ENCODE peak calls at places on chromosomes 4 and X, in six cellular contexts. D is mammary epithelial cell, J is dorsolateral prefrontal cortex, Q is upper lobe of right lung, U is heart left ventricle, A is PC-9. R is an unnamed sample.
A peak's percentile ranks its signal among the peaks of the same experiment; 100 is the strongest.

GRCh38 chr4:3358660-3359059 is 65.8 kb downstream of the RGS12 start:
- DNase-seq in Q (no peak), J (no peak), A (no peak), D (no peak), U (no peak), R (no peak)

GRCh38 chr4:70844180-70844579 is 4.5 kb upstream of the GRSF1 start:
- DNase-seq in U (no peak), D (no peak), A (no peak), J (no peak), Q (no peak), R (no peak)

GRCh38 chr4:26525136-26525535 is 34.9 kb upstream of the CCKAR start:
- DNase-seq in D (peak; percentile 25), J (no peak), A (no peak), Q (no peak), U (no peak), R (no peak)

GRCh38 chrX:6228720-6229119 is at the start of gene NLGN4X:
- DNase-seq in U (no peak), D (no peak), A (no peak), J (peak; percentile 62), Q (no peak), R (no peak)

GRCh38 chr4:176492648-176493302 is 173.0 kb downstream of the SPCS3 start:
- DNase-seq in D (peak; percentile 53), J (no peak), Q (no peak), A (no peak), U (no peak), R (no peak)

GRCh38 chr4:77510367-77510766 is 95.3 kb upstream of the CXCL13 start:
- DNase-seq in U (no peak), Q (no peak), J (no peak), D (no peak), A (no peak), R (no peak)

GRCh38 chr4:151703401-151703800 is 57.4 kb downstream of the GATB start:
- DNase-seq in A (no peak), U (no peak), Q (no peak), D (no peak), J (no peak), R (no peak)

GRCh38 chrX:46444011-46444410 is 101.2 kb downstream of the ZNF674 start:
- DNase-seq in Q (no peak), D (peak; percentile 85), U (no peak), J (no peak), A (peak; percentile 73), R (peak; percentile 7)

GRCh38 chrX:127187095-127187494 is 367.6 kb downstream of the PRR32 start:
- DNase-seq in U (no peak), A (no peak), Q (no peak), J (no peak), D (no peak), R (no peak)

GRCh38 chr4:39539026-39539690 is 11.9 kb upstream of the UGDH start:
- DNase-seq in U (no peak), D (no peak), Q (no peak), A (peak; percentile 80), J (no peak), R (no peak)

GRCh38 chrX:15838017-15838416 is 16.6 kb downstream of the AP1S2 start:
- DNase-seq in U (no peak), J (no peak), A (no peak), D (no peak), Q (no peak), R (no peak)

GRCh38 chrX:57951666-57952319 is 41.5 kb upstream of the ZXDA start:
- DNase-seq in A (no peak), U (no peak), J (no peak), D (no peak), Q (no peak), R (no peak)

GRCh38 chrX:71543316-71543715 is 10.4 kb downstream of the OGT start:
- DNase-seq in D (peak; percentile 91), A (peak; percentile 95), U (no peak), J (no peak), Q (no peak), R (peak; percentile 67)

GRCh38 chr4:133910165-133910564 is 291.4 kb downstream of the PABPC4L start:
- DNase-seq in D (no peak), Q (no peak), A (no peak), U (no peak), J (no peak), R (no peak)

GRCh38 chr4:186688150-186688943 is 35.3 kb downstream of the FAT1 start:
- DNase-seq in A (no peak), U (no peak), J (no peak), Q (no peak), D (no peak), R (no peak)

GRCh38 chr4:81648576-81649272 is 177.0 kb upstream of the RASGEF1B start:
- DNase-seq in J (no peak), Q (no peak), D (no peak), A (no peak), U (no peak), R (no peak)

GRCh38 chrX:11484290-11484689 is 181.4 kb downstream of the ARHGAP6 start:
- DNase-seq in J (no peak), A (no peak), U (no peak), Q (no peak), D (no peak), R (no peak)

GRCh38 chr4:166309286-166309685 is 436.2 kb downstream of the TLL1 start:
- DNase-seq in U (no peak), Q (no peak), A (no peak), D (no peak), J (no peak), R (no peak)

GRCh38 chr4:102324725-102325124 is 20.6 kb downstream of the SLC39A8 start:
- DNase-seq in J (no peak), Q (no peak), A (no peak), U (no peak), D (no peak), R (no peak)

GRCh38 chr4:41750624-41751324 is 2.2 kb upstream of the PHOX2B start:
- DNase-seq in D (no peak), A (no peak), Q (no peak), U (no peak), J (no peak), R (no peak)

GRCh38 chrX:136115124-136115908 is 32.0 kb upstream of the FHL1 start:
- DNase-seq in A (no peak), D (no peak), J (no peak), U (no peak), Q (no peak), R (no peak)

GRCh38 chr4:41933997-41934812 is 1.0 kb upstream of the TMEM33 start:
- DNase-seq in J (no peak), D (no peak), Q (no peak), A (peak; percentile 92), U (no peak), R (no peak)

GRCh38 chr4:180560896-180561295 is 1682.3 kb upstream of the TENM3 start:
- DNase-seq in D (peak; percentile 42), J (no peak), Q (no peak), A (no peak), U (no peak), R (no peak)

GRCh38 chr4:7422098-7422897 is 12.4 kb downstream of the PSAPL1 start:
- DNase-seq in J (no peak), D (no peak), A (no peak), U (peak; percentile 13), Q (peak; percentile 51), R (no peak)

GRCh38 chr4:188196134-188196735 is 57.0 kb downstream of the TRIML1 start:
- DNase-seq in J (no peak), A (no peak), U (no peak), Q (no peak), D (no peak), R (no peak)

GRCh38 chr4:3679071-3679825 is 86.9 kb upstream of the ADRA2C start:
- DNase-seq in Q (peak; percentile 61), A (no peak), D (no peak), U (no peak), J (peak; percentile 19), R (no peak)

GRCh38 chr4:14853186-14853946 is 148.9 kb upstream of the CPEB2 start:
- DNase-seq in Q (no peak), A (no peak), D (peak; percentile 78), U (no peak), J (no peak), R (peak; percentile 13)

DNA sequence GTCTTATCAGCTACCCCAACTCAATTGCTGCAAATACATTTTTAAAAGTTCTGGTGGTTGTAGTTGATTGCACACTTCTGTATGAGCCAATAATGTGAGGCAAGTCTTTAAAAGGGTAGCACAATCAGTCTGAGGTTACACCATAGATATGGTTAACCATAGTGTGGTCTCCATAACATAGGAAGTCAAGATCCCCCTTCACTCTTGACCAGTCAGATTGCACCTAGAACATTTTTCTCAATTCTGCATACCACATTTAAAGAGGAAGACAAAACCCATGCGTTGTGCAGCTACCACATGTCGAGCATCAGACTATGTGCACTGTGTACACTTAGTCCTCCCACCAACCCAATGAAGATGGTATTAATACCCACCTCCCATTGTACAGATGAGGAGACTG is 26.5 kb upstream of the CYBB start:
- DNase-seq in J (no peak), A (no peak), U (no peak), Q (no peak), D (no peak), R (no peak)
- H3K27ac ChIP-seq in J (no peak overlapping the region), A (no peak overlapping the region), U (no peak overlapping the region), Q (no peak overlapping the region), D (no peak overlapping the region), R (no peak overlapping the region)

GRCh38 chrX:47571215-47571614 is 10.2 kb downstream of the ARAF start:
- DNase-seq in J (peak; percentile 64), U (no peak), Q (no peak), D (no peak), A (no peak), R (no peak)

GRCh38 chrX:47566841-47567240 is 5.8 kb downstream of the ARAF start:
- DNase-seq in J (no peak), A (no peak), D (no peak), Q (no peak), U (no peak), R (no peak)

GRCh38 chrX:47570794-47571193 is 9.8 kb downstream of the ARAF start:
- DNase-seq in J (no peak), D (no peak), A (no peak), Q (no peak), U (no peak), R (no peak)

GRCh38 chrX:47571896-47572295 is 10.3 kb upstream of the TIMP1 start:
- DNase-seq in Q (no peak), J (no peak), U (no peak), A (no peak), D (no peak), R (no peak)

GRCh38 chrX:47568656-47569295 is 7.8 kb downstream of the ARAF start:
- DNase-seq in Q (no peak), U (no peak), A (no peak), D (no peak), J (no peak), R (no peak)
- TF ChIP-seq CTCF in Q (peak; percentile 29), U (peak; percentile 19), A (peak; percentile 38), D (peak; percentile 27), J (no peak), R (peak; percentile 34)

DNA sequence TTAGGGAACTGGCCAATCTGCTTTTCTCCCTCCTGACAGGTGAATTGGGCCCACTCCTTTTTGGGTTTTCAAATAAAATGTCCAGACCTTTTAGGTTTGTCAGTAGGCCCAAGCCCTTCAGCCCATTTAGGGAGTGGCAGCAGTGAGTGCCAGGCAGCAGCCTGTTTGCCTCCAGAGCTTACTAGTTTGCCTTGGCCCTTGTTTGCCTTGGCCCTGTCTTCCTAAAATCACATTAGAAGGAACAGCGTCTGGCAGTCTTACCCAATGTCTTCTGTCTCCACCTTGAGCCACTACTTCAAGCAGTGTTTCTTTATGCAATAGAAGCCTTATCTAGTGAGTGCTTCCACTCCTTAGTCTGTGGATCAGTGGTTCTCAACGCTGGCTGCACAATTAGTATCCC is 117.1 kb downstream of the TMEM164 start:
- DNase-seq in Q (no peak), A (no peak), J (no peak), D (no peak), U (no peak), R (no peak)
- H3K27ac ChIP-seq in Q (no peak overlapping the region), A (no peak overlapping the region), J (no peak overlapping the region), D (no peak overlapping the region), U (no peak overlapping the region), R (no peak overlapping the region)

GRCh38 chrX:140123446-140123845 is 158.1 kb upstream of the CXorf66 start:
- DNase-seq in Q (no peak), U (no peak), J (no peak), A (no peak), D (peak; percentile 6), R (no peak)
- TF ChIP-seq CTCF in Q (peak; percentile 21), U (no peak), J (no peak), A (no peak), D (peak; percentile 18), R (peak; percentile 59)

R was measured in keratinocyte.